ENCODE peak calls at places on chromosomes 7 and 10, in five cellular contexts. G, E, R, X and V are unnamed samples.

GRCh38 chr10:3526721-3527120 is 258.3 kb downstream of the KLF6 start:
- DNase-seq in G (no peak), E (no peak), R (no peak), X (no peak), V (no peak)

GRCh38 chr7:101932053-101932452 is 114.6 kb downstream of the CUX1 start:
- DNase-seq in G (no peak), E (no peak), R (no peak), X (no peak), V (no peak)

GRCh38 chr7:158782638-158783490 is 46.4 kb downstream of the ESYT2 start:
- DNase-seq in G (no peak), E (peak; percentile 60), R (no peak), X (peak; percentile 45), V (no peak)

GRCh38 chr7:121604627-121605296 is 208.7 kb upstream of the FAM3C start:
- DNase-seq in G (no peak), E (peak; percentile 40), R (no peak), X (no peak), V (no peak)

GRCh38 chr10:7337431-7338171 is 73.2 kb downstream of the SFMBT2 start:
- DNase-seq in G (no peak), E (no peak), R (no peak), X (no peak), V (no peak)

GRCh38 chr7:5699467-5699866 is 82.0 kb downstream of the RNF216 start:
- DNase-seq in G (no peak), E (no peak), R (no peak), X (no peak), V (no peak)

GRCh38 chr10:75038335-75038734 is 73.1 kb upstream of the SAMD8 start:
- DNase-seq in G (no peak), E (peak; percentile 71), R (no peak), X (no peak), V (no peak)

GRCh38 chr7:47534322-47535032 is 47.4 kb downstream of the TNS3 start:
- DNase-seq in G (no peak), E (no peak), R (peak; percentile 28), X (no peak), V (no peak)

GRCh38 chr10:3635248-3635647 is 149.8 kb downstream of the KLF6 start:
- DNase-seq in G (no peak), E (no peak), R (no peak), X (no peak), V (no peak)

GRCh38 chr7:103059471-103059870 is 15.1 kb downstream of the FBXL13 start:
- DNase-seq in G (no peak), E (no peak), R (no peak), X (no peak), V (no peak)

GRCh38 chr7:99375070-99375807 is 709 bp downstream of the ARPC1B start:
- DNase-seq in G (peak; percentile 30), E (peak; percentile 75), R (no peak), X (peak; percentile 83), V (peak; percentile 60)

GRCh38 chr10:87657370-87657769 is 2.3 kb upstream of the PAPSS2 start:
- DNase-seq in G (no peak), E (peak; percentile 76), R (no peak), X (no peak), V (no peak)

GRCh38 chr7:5470167-5470532 is 46.5 kb upstream of the TNRC18 start:
- DNase-seq in G (no peak), E (no peak), R (no peak), X (no peak), V (no peak)

GRCh38 chr7:4113271-4113670 is 568.8 kb upstream of the FOXK1 start:
- DNase-seq in G (no peak), E (no peak), R (no peak), X (no peak), V (no peak)

GRCh38 chr10:59108886-59109288 is 67.6 kb upstream of the PHYHIPL start:
- DNase-seq in G (no peak), E (no peak), R (no peak), X (no peak), V (no peak)

DNA sequence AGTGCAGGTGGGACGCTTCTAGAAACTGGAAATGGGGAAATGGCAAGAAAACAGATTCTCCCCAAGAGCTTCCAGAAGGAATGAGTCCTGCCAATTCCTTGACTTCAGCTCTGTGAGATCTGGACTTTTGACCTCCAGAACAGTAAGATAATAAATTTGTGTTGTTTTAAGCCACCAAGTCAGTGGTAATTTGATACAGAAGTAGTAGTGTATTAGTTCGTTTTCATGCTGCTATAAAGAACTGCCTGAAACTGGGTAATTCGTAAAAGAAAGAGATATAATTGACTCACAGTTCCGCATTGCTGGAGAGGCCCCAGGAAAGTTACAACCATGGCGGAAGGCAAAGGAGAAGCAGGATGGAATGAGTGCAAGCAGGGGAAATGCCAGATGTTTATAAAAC is 178.6 kb upstream of the GALNT17 start:
- DNase-seq in G (no peak), E (no peak), R (no peak), X (no peak), V (no peak)
- TF ChIP-seq CTCF in G (no peak), E (no peak), R (no peak), X (no peak), V (no peak)

GRCh38 chr10:112999102-112999501 is 49.1 kb downstream of the TCF7L2 start:
- DNase-seq in G (no peak), E (no peak), R (no peak), X (no peak), V (no peak)

GRCh38 chr10:112991888-112992491 is 41.9 kb downstream of the TCF7L2 start:
- DNase-seq in G (peak; percentile 21), E (no peak), R (no peak), X (no peak), V (no peak)

GRCh38 chr10:113000876-113001598 is 51.0 kb downstream of the TCF7L2 start:
- DNase-seq in G (no peak), E (peak; percentile 78), R (no peak), X (peak; percentile 36), V (peak; percentile 33)

GRCh38 chr10:113000454-113000853 is 50.4 kb downstream of the TCF7L2 start:
- DNase-seq in G (no peak), E (no peak), R (no peak), X (no peak), V (no peak)

DNA sequence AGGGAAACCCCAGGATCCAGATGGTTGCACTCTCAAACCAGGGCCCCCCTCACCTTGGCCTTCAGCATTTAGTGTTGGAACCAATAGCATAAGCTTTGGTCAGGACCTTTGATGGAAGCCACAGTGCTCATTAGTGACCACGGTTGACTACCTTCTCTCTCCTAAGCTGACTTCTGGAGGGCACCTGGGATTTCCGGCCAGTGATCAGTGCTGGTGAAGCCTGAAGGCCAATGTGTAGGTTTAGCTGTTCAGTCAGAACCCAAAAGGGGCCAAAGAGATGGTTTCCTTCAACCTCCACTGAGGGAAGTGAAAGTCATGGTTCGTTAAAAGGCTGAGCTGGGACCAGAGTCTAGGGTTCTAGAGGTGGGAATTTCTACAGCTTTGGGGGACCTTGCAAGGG is 46.4 kb downstream of the TCF7L2 start:
- DNase-seq in G (no peak), E (no peak), R (no peak), X (no peak), V (no peak)
- TF ChIP-seq CTCF in G (no peak), E (no peak), R (no peak), X (no peak), V (no peak)

DNA sequence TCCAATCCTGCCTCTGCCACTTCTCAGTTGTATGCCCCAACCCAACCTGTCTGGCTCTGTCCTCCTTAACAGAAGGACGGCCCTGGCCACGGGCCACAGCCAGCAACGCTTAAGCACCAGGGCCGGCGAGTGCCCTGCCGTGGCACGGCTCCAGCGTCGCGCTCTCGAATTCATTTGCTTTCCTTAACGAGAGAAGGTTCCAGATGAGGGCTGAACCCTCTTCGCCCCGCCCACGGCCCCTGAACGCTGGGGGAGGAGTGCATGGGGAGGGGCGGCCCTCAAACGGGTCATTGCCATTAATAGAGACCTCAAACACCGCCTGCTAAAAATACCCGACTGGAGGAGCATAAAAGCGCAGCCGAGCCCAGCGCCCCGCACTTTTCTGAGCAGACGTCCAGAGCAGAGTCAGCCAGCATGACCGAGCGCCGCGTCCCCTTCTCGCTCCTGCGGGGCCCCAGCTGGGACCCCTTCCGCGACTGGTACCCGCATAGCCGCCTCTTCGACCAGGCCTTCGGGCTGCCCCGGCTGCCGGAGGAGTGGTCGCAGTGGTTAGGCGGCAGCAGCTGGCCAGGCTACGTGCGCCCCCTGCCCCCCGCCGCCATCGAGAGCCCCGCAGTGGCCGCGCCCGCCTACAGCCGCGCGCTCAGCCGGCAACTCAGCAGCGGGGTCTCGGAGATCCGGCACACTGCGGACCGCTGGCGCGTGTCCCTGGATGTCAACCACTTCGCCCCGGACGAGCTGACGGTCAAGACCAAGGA is at the start of gene HSPB1:
- DNase-seq in G (peak; percentile 51), E (peak; percentile 97), R (no peak), X (peak; percentile 97), V (no peak)
- TF ChIP-seq CTCF in G (no peak), E (no peak), R (no peak), X (no peak), V (no peak)

GRCh38 chr7:17311952-17312351 is 13.5 kb downstream of the AHR start:
- DNase-seq in G (no peak), E (no peak), R (no peak), X (no peak), V (no peak)
- TF ChIP-seq CTCF in G (no peak), E (no peak), R (no peak), X (no peak), V (no peak)

GRCh38 chr7:104106106-104106505 is 101.7 kb downstream of the ORC5 start:
- DNase-seq in G (no peak), E (no peak), R (no peak), X (no peak), V (no peak)
- TF ChIP-seq CTCF in G (no peak), E (no peak), R (no peak), X (no peak), V (no peak)

DNA sequence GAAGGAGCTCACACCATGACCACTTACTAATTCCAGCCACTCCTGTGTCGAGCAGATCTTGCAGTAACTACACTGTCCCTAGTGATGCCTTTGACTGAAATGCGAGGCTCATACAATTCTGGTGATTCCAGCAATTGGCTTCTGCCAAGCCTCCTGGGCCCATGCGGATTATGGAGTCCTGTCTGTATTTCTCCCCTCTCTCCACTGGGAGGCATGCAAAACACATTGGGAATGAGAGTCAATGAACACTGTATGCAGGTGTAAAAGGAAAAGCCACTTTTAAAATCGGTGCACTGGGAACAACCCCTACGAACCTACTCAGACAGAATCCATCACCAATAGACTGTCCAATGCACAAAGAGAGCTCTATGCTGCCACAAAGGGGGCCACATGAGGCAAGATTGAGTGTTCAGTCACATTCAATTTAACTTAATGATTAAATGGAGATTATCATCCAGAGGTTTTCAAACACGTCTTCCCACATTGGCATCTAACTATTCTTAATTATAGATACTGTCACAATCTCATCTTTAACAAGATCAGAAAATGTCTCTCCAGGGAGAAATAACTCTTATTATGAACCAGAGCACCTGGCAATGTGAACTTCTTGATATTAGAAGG is 550.6 kb downstream of the GLRX3 start:
- DNase-seq in G (peak; percentile 27), E (peak; percentile 31), R (no peak), X (no peak), V (no peak)
- TF ChIP-seq CTCF in G (peak; percentile 76), E (peak; percentile 62), R (no peak), X (no peak), V (no peak)